ENCODE peak calls at places on chromosomes 12 and 14, in four cellular contexts. W, I, X and Y are unnamed samples.

GRCh38 chr14:73785834-73786631 is 65.6 kb upstream of the PTGR2 start:
- DNase-seq in W (no peak), I (peak), X (peak), Y (no peak)

GRCh38 chr14:64417042-64417770 is 29.1 kb downstream of the MTHFD1 start:
- DNase-seq in W (no peak), I (no peak), X (no peak), Y (no peak)

GRCh38 chr12:131085816-131086591 is 132.3 kb downstream of the ADGRD1 start:
- DNase-seq in W (no peak), I (peak), X (no peak), Y (no peak)

GRCh38 chr12:2679816-2680675 is 114.7 kb upstream of the FKBP4 start:
- DNase-seq in W (no peak), I (no peak), X (no peak), Y (no peak)

GRCh38 chr14:60647081-60647836 is 2.0 kb downstream of the SIX1 start:
- DNase-seq in W (peak), I (no peak), X (no peak), Y (no peak)

GRCh38 chr12:113949321-113950305 is 16.5 kb downstream of the RBM19 start:
- DNase-seq in W (no peak), I (no peak), X (no peak), Y (no peak)

GRCh38 chr14:65981192-65981843 is 504.9 kb upstream of the CCDC196 start:
- DNase-seq in W (no peak), I (no peak), X (no peak), Y (no peak)

GRCh38 chr14:88384653-88385205 is 728 bp upstream of the SPATA7 start:
- DNase-seq in W (no peak), I (no peak), X (no peak), Y (no peak)

GRCh38 chr14:81062816-81063215 is 107.4 kb downstream of the TSHR start:
- DNase-seq in W (no peak), I (peak), X (no peak), Y (no peak)

GRCh38 chr14:21233457-21234076 is 35.7 kb downstream of the HNRNPC start:
- DNase-seq in W (no peak), I (no peak), X (no peak), Y (no peak)